ENCODE peak calls at places on chromosomes 3 and 15, in four cellular contexts. F is endothelial cell of umbilical vein, G is body of pancreas, T is heart left ventricle. Z is an unnamed sample. For H3K4me1, the result is how much of the 10 kb centered on the place peaks cover.

GRCh38 chr15:85354432-85354831 is 26.0 kb upstream of the AKAP13 start:
- DNase-seq in F (peak), G (no peak), T (no peak), Z (no peak)

GRCh38 chr3:42702982-42703694 is 540 bp upstream of the HHATL start:
- DNase-seq in F (no peak), G (no peak), T (no peak), Z (no peak)

GRCh38 chr3:42063886-42064285 is 27.3 kb upstream of the TRAK1 start:
- DNase-seq in F (no peak), G (no peak), T (no peak), Z (no peak)

GRCh38 chr3:44104668-44105321 is 136.9 kb upstream of the TOPAZ1 start:
- DNase-seq in F (no peak), G (no peak), T (no peak), Z (no peak)

GRCh38 chr3:87268646-87269211 is 7.7 kb downstream of the POU1F1 start:
- DNase-seq in F (no peak), G (no peak), T (no peak), Z (no peak)

GRCh38 chr15:92305342-92305741 is 88.3 kb upstream of the ST8SIA2 start:
- DNase-seq in F (no peak), G (no peak), T (no peak), Z (no peak)

GRCh38 chr3:194446754-194447153 is 40.0 kb downstream of the ATP13A3 start:
- DNase-seq in F (no peak), G (no peak), T (no peak), Z (no peak)

GRCh38 chr15:52657338-52657737 is 21.9 kb downstream of the ATOSA start:
- DNase-seq in F (peak), G (no peak), T (no peak), Z (no peak)

GRCh38 chr3:172171396-172172075 is 132.2 kb downstream of the FNDC3B start:
- DNase-seq in F (no peak), G (no peak), T (no peak), Z (no peak)

GRCh38 chr3:49606427-49606826 is 52.1 kb downstream of the BSN start:
- DNase-seq in F (no peak), G (no peak), T (no peak), Z (no peak)

GRCh38 chr15:31358163-31358562 is 31.5 kb downstream of the KLF13 start:
- DNase-seq in F (no peak), G (no peak), T (no peak), Z (no peak)

GRCh38 chr3:123341871-123342630 is 106.8 kb downstream of the ADCY5 start:
- DNase-seq in F (no peak), G (no peak), T (no peak), Z (peak)

GRCh38 chr15:73926191-73927002 is at the start of gene LOXL1:
- DNase-seq in F (peak), G (peak), T (peak), Z (peak)

GRCh38 chr15:87939838-87940457 is 316.6 kb downstream of the NTRK3 start:
- DNase-seq in F (no peak), G (no peak), T (peak), Z (no peak)

GRCh38 chr3:158158969-158159368 is 49.1 kb downstream of the RSRC1 start:
- DNase-seq in F (no peak), G (no peak), T (no peak), Z (no peak)

GRCh38 chr15:89179966-89180875 is 41.2 kb downstream of the RLBP1 start:
- DNase-seq in F (no peak), G (no peak), T (no peak), Z (no peak)

GRCh38 chr15:22808240-22808639 is 21.8 kb downstream of the NIPA1 start:
- DNase-seq in F (no peak), G (peak), T (no peak), Z (no peak)

GRCh38 chr15:32767236-32767635 is 49.4 kb downstream of the GREM1 start:
- DNase-seq in F (no peak), G (no peak), T (no peak), Z (no peak)

GRCh38 chr15:62777657-62778056 is 264.9 kb upstream of the TPM1 start:
- DNase-seq in F (no peak), G (no peak), T (no peak), Z (no peak)

GRCh38 chr3:50657816-50658215 is 16.9 kb upstream of the DOCK3 start:
- DNase-seq in F (no peak), G (no peak), T (peak), Z (peak)

GRCh38 chr3:122468896-122469533 is 45.7 kb downstream of the KPNA1 start:
- DNase-seq in F (no peak), G (no peak), T (no peak), Z (no peak)

GRCh38 chr3:131402391-131403039 is 20.9 kb downstream of the NUDT16 start:
- DNase-seq in F (peak), G (no peak), T (no peak), Z (no peak)

GRCh38 chr15:67543348-67543718 is 830 bp downstream of the MAP2K5 start:
- DNase-seq in F (peak), G (peak), T (peak), Z (peak)

GRCh38 chr3:22632566-22632965 is 570.6 kb upstream of the UBE2E2 start:
- DNase-seq in F (no peak), G (no peak), T (no peak), Z (no peak)

GRCh38 chr3:18378218-18378617 is 46.9 kb downstream of the SATB1 start:
- DNase-seq in F (no peak), G (no peak), T (no peak), Z (no peak)

GRCh38 chr3:123535580-123535979 is 49.3 kb downstream of the HACD2 start:
- DNase-seq in F (no peak), G (no peak), T (no peak), Z (no peak)

GRCh38 chr3:23830869-23831484 is 25.2 kb downstream of the UBE2E1 start:
- DNase-seq in F (no peak), G (no peak), T (no peak), Z (no peak)

DNA sequence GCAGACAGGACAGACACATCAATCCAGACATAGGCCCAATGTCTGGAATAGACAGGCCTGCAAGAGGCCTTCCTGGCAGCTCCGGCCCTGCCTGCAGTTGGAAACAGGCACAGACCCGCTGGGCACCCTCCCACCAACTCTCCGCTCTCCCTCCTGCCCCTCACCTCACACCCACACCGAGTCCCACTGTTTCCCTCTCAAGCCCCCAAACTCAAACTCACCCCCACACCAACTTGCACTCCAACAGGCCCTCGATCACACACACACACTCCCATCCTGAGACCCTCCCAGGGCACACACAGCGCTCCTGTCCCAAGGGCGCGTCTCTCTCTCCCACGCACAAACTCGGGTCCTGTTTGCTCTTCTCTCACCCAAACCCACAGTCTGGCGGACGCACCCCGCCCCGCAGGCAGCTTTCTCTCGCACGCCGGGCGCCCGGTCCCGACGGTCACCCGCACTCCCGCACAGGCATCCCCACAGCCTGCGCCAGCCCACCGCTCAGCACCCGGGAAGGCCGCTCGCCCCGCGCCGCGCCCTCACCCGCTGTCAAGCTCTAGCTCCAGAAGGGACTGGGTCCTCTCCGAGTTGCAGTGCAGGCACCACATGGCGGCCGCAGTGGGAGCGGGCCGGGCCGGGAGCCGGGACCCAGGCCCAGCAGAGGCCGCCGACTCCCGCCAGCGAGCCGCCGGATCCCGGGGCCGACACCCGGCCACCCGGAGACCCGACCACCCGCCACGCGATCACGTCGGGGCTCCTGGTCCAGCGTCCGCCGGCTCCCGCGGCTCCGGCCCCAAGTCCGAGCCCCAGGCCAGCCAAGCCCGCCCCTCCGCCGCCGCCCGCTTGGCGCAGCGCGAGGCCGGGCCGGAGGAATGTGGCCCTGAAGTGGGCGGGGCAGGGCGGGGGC is 106.1 kb downstream of the IQSEC1 start:
- DNase-seq in F (peak), G (no peak), T (no peak), Z (no peak)
- TF ChIP-seq POLR2A in F (peak), G (no peak), T (peak), Z (no peak)

GRCh38 chr15:78404125-78404524 is 33.9 kb upstream of the IREB2 start:
- DNase-seq in F (no peak), G (no peak), T (no peak), Z (no peak)

GRCh38 chr15:78405336-78405924 is 32.6 kb upstream of the IREB2 start:
- DNase-seq in F (no peak), G (no peak), T (no peak), Z (no peak)

GRCh38 chr15:78408961-78409360 is 29.1 kb upstream of the IREB2 start:
- DNase-seq in F (no peak), G (no peak), T (no peak), Z (no peak)

GRCh38 chr15:78406016-78406590 is 31.9 kb upstream of the IREB2 start:
- DNase-seq in F (no peak), G (no peak), T (no peak), Z (no peak)

GRCh38 chr15:78407889-78408640 is 30.0 kb upstream of the IREB2 start:
- DNase-seq in F (no peak), G (no peak), T (no peak), Z (no peak)
- H3K4me1 ChIP-seq in F (under half), G (under half), T (under half), Z (under half)

DNA sequence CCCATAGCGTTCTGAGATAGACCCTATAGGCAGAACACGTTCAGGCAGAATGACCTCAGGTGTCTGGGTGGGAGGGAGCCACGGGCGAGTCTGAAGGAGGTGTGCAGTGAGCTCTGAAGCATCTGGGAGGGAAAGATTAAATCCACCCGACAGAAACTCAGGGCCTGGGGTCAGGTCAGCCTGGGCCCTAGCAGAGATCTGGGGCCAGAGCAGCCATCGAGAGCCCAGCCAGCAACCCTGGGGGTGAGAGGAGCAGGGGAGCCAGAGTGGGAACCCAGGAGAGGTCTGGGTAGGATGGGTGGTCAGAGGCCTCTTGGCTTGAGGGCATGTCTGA is 22.1 kb downstream of the SNX33 start:
- DNase-seq in F (no peak), G (no peak), T (no peak), Z (no peak)
- H3K27ac ChIP-seq in F (no peak), G (no peak), T (no peak), Z (no peak)

DNA sequence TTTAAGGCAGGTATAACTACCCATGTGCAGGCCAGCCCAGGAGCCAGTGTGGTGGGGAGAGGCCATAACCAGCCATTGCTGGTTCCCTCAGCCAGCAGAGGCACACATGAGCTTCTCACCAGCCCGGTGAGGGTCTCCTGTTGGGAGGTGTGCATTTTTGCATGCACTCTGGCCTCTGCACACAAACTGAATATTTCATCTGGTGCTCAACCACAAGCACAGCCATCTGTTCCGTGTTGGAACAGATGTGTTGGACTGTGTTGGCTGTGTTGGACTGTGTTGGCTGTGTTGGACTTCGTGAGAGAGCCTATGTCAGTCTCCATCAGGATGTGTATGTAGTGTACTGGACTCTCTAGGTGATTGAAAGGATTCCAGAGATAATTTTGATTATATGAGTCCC is 67.2 kb downstream of the RPL39L start:
- DNase-seq in F (no peak), G (no peak), T (no peak), Z (no peak)
- TF ChIP-seq POLR2A in F (no peak), G (no peak), T (no peak), Z (no peak)